ENCODE peak calls at places on chromosomes 11 and 22, in five cellular contexts. One of them, this sample, is unnamed.

GRCh38 chr11:15580775-15581095 is 466.0 kb downstream of the INSC start:
- DNase-seq in HTR-8/SVneo: no peak
- DNase-seq in AG10803: no peak
- DNase-seq in ELF-1: no peak
- DNase-seq in heart left ventricle: no peak
- DNase-seq in this sample: no peak

GRCh38 chr11:112809429-112809828 is 151.8 kb upstream of the NCAM1 start:
- DNase-seq in HTR-8/SVneo: no peak
- DNase-seq in AG10803: no peak
- DNase-seq in ELF-1: no peak
- DNase-seq in heart left ventricle: no peak
- DNase-seq in this sample: no peak

GRCh38 chr22:35604671-35605457 is 12.3 kb downstream of the MB start:
- DNase-seq in HTR-8/SVneo: peak
- DNase-seq in AG10803: peak
- DNase-seq in ELF-1: peak
- DNase-seq in heart left ventricle: no peak
- DNase-seq in this sample: no peak

GRCh38 chr11:1448166-1448825 is 38.3 kb downstream of the MOB2 start:
- DNase-seq in HTR-8/SVneo: no peak
- DNase-seq in AG10803: no peak
- DNase-seq in ELF-1: no peak
- DNase-seq in heart left ventricle: no peak
- DNase-seq in this sample: no peak

GRCh38 chr11:117620659-117621058 is 176.4 kb downstream of the DSCAML1 start:
- DNase-seq in HTR-8/SVneo: no peak
- DNase-seq in AG10803: no peak
- DNase-seq in ELF-1: no peak
- DNase-seq in heart left ventricle: no peak
- DNase-seq in this sample: no peak

GRCh38 chr11:46456269-46456668 is 64.7 kb upstream of the CHRM4 start:
- DNase-seq in HTR-8/SVneo: no peak
- DNase-seq in AG10803: no peak
- DNase-seq in ELF-1: no peak
- DNase-seq in heart left ventricle: no peak
- DNase-seq in this sample: no peak

GRCh38 chr11:80930038-80930437 is 1489.2 kb upstream of the TENM4 start:
- DNase-seq in HTR-8/SVneo: no peak
- DNase-seq in AG10803: no peak
- DNase-seq in ELF-1: no peak
- DNase-seq in heart left ventricle: no peak
- DNase-seq in this sample: no peak

GRCh38 chr22:47102081-47102480 is 339.6 kb downstream of the TBC1D22A start:
- DNase-seq in HTR-8/SVneo: no peak
- DNase-seq in AG10803: no peak
- DNase-seq in ELF-1: peak
- DNase-seq in heart left ventricle: no peak
- DNase-seq in this sample: no peak

GRCh38 chr11:66607126-66607834 is 9.2 kb upstream of the RBM14 start:
- DNase-seq in HTR-8/SVneo: no peak
- DNase-seq in AG10803: peak
- DNase-seq in ELF-1: no peak
- DNase-seq in heart left ventricle: peak
- DNase-seq in this sample: peak